ENCODE peak calls at places on chromosome 9, in five cellular contexts. One of them, this sample, is unnamed.

GRCh38 chr9:104868303-104868686 is 59.7 kb downstream of the ABCA1 start:
- DNase-seq in stimulated activated naive B cell treated with anti-CD40 and anti-IgM and Interleukin-4, amounts not matched to agents 10 μg/mL and 1 μg/mL and 100 μg/mL, for 72 hours: no peak
- DNase-seq in germinal center: no peak
- DNase-seq in omental fat pad: no peak
- DNase-seq in NCI-H2081: no peak
- DNase-seq in this sample: no peak

GRCh38 chr9:124553738-124554137 is 46.5 kb upstream of the NR5A1 start:
- DNase-seq in germinal center: no peak
- DNase-seq in stimulated activated naive B cell treated with anti-CD40 and anti-IgM and Interleukin-4, amounts not matched to agents 10 μg/mL and 1 μg/mL and 100 μg/mL, for 72 hours: no peak
- DNase-seq in omental fat pad: no peak
- DNase-seq in NCI-H2081: no peak
- DNase-seq in this sample: no peak

GRCh38 chr9:134618823-134619454 is 22.7 kb upstream of the COL5A1 start:
- DNase-seq in stimulated activated naive B cell treated with anti-CD40 and anti-IgM and Interleukin-4, amounts not matched to agents 10 μg/mL and 1 μg/mL and 100 μg/mL, for 72 hours: no peak
- DNase-seq in omental fat pad: no peak
- DNase-seq in germinal center: no peak
- DNase-seq in NCI-H2081: no peak
- DNase-seq in this sample: no peak

GRCh38 chr9:107504585-107505455 is 15.3 kb upstream of the KLF4 start:
- DNase-seq in omental fat pad: no peak
- DNase-seq in NCI-H2081: peak
- DNase-seq in stimulated activated naive B cell treated with anti-CD40 and anti-IgM and Interleukin-4, amounts not matched to agents 10 μg/mL and 1 μg/mL and 100 μg/mL, for 72 hours: no peak
- DNase-seq in germinal center: no peak
- DNase-seq in this sample: no peak

GRCh38 chr9:129437626-129438323 is 183.1 kb downstream of the C9orf50 start:
- DNase-seq in stimulated activated naive B cell treated with anti-CD40 and anti-IgM and Interleukin-4, amounts not matched to agents 10 μg/mL and 1 μg/mL and 100 μg/mL, for 72 hours: no peak
- DNase-seq in omental fat pad: no peak
- DNase-seq in NCI-H2081: no peak
- DNase-seq in germinal center: no peak
- DNase-seq in this sample: no peak

GRCh38 chr9:134634667-134635230 is 6.9 kb upstream of the COL5A1 start:
- DNase-seq in NCI-H2081: no peak
- DNase-seq in stimulated activated naive B cell treated with anti-CD40 and anti-IgM and Interleukin-4, amounts not matched to agents 10 μg/mL and 1 μg/mL and 100 μg/mL, for 72 hours: no peak
- DNase-seq in omental fat pad: peak
- DNase-seq in germinal center: no peak
- DNase-seq in this sample: no peak

GRCh38 chr9:7103382-7104170 is 345.8 kb downstream of the KDM4C start:
- DNase-seq in omental fat pad: no peak
- DNase-seq in NCI-H2081: no peak
- DNase-seq in stimulated activated naive B cell treated with anti-CD40 and anti-IgM and Interleukin-4, amounts not matched to agents 10 μg/mL and 1 μg/mL and 100 μg/mL, for 72 hours: no peak
- DNase-seq in germinal center: no peak
- DNase-seq in this sample: no peak

GRCh38 chr9:106897223-106897622 is 34.3 kb downstream of the ZNF462 start:
- DNase-seq in stimulated activated naive B cell treated with anti-CD40 and anti-IgM and Interleukin-4, amounts not matched to agents 10 μg/mL and 1 μg/mL and 100 μg/mL, for 72 hours: no peak
- DNase-seq in NCI-H2081: no peak
- DNase-seq in omental fat pad: no peak
- DNase-seq in germinal center: no peak
- DNase-seq in this sample: no peak

GRCh38 chr9:133485531-133486260 is 6.8 kb upstream of the SLC2A6 start:
- DNase-seq in omental fat pad: no peak
- DNase-seq in stimulated activated naive B cell treated with anti-CD40 and anti-IgM and Interleukin-4, amounts not matched to agents 10 μg/mL and 1 μg/mL and 100 μg/mL, for 72 hours: no peak
- DNase-seq in germinal center: peak
- DNase-seq in NCI-H2081: no peak
- DNase-seq in this sample: no peak

GRCh38 chr9:97906236-97906831 is 16.0 kb downstream of the TRMO start:
- DNase-seq in NCI-H2081: no peak
- DNase-seq in germinal center: no peak
- DNase-seq in omental fat pad: no peak
- DNase-seq in stimulated activated naive B cell treated with anti-CD40 and anti-IgM and Interleukin-4, amounts not matched to agents 10 μg/mL and 1 μg/mL and 100 μg/mL, for 72 hours: no peak
- DNase-seq in this sample: no peak

GRCh38 chr9:98997580-98997979 is 53.9 kb downstream of the COL15A1 start:
- DNase-seq in germinal center: no peak
- DNase-seq in omental fat pad: no peak
- DNase-seq in stimulated activated naive B cell treated with anti-CD40 and anti-IgM and Interleukin-4, amounts not matched to agents 10 μg/mL and 1 μg/mL and 100 μg/mL, for 72 hours: no peak
- DNase-seq in NCI-H2081: no peak
- DNase-seq in this sample: no peak

GRCh38 chr9:128587453-128587852 is 35.1 kb downstream of the SPTAN1 start:
- DNase-seq in stimulated activated naive B cell treated with anti-CD40 and anti-IgM and Interleukin-4, amounts not matched to agents 10 μg/mL and 1 μg/mL and 100 μg/mL, for 72 hours: no peak
- DNase-seq in germinal center: no peak
- DNase-seq in omental fat pad: no peak
- DNase-seq in NCI-H2081: no peak
- DNase-seq in this sample: peak

GRCh38 chr9:94490465-94490864 is 64.4 kb upstream of the PCAT7 start:
- DNase-seq in stimulated activated naive B cell treated with anti-CD40 and anti-IgM and Interleukin-4, amounts not matched to agents 10 μg/mL and 1 μg/mL and 100 μg/mL, for 72 hours: no peak
- DNase-seq in germinal center: no peak
- DNase-seq in omental fat pad: no peak
- DNase-seq in NCI-H2081: no peak
- DNase-seq in this sample: no peak

GRCh38 chr9:33375238-33375840 is 27.0 kb downstream of the AQP7 start:
- DNase-seq in omental fat pad: no peak
- DNase-seq in NCI-H2081: no peak
- DNase-seq in stimulated activated naive B cell treated with anti-CD40 and anti-IgM and Interleukin-4, amounts not matched to agents 10 μg/mL and 1 μg/mL and 100 μg/mL, for 72 hours: no peak
- DNase-seq in germinal center: no peak
- DNase-seq in this sample: no peak

GRCh38 chr9:104843644-104844226 is 79.8 kb downstream of the NIPSNAP3B start:
- DNase-seq in NCI-H2081: no peak
- DNase-seq in stimulated activated naive B cell treated with anti-CD40 and anti-IgM and Interleukin-4, amounts not matched to agents 10 μg/mL and 1 μg/mL and 100 μg/mL, for 72 hours: no peak
- DNase-seq in germinal center: no peak
- DNase-seq in omental fat pad: no peak
- DNase-seq in this sample: no peak

GRCh38 chr9:120214331-120214730 is 365.6 kb downstream of the CDK5RAP2 start:
- DNase-seq in stimulated activated naive B cell treated with anti-CD40 and anti-IgM and Interleukin-4, amounts not matched to agents 10 μg/mL and 1 μg/mL and 100 μg/mL, for 72 hours: no peak
- DNase-seq in germinal center: no peak
- DNase-seq in omental fat pad: no peak
- DNase-seq in NCI-H2081: no peak
- DNase-seq in this sample: no peak

GRCh38 chr9:20441704-20442423 is 180.4 kb downstream of the MLLT3 start:
- DNase-seq in stimulated activated naive B cell treated with anti-CD40 and anti-IgM and Interleukin-4, amounts not matched to agents 10 μg/mL and 1 μg/mL and 100 μg/mL, for 72 hours: no peak
- DNase-seq in germinal center: no peak
- DNase-seq in NCI-H2081: no peak
- DNase-seq in omental fat pad: no peak
- DNase-seq in this sample: peak

GRCh38 chr9:130128251-130128650 is 44.0 kb upstream of the NCS1 start:
- DNase-seq in germinal center: peak
- DNase-seq in omental fat pad: no peak
- DNase-seq in NCI-H2081: no peak
- DNase-seq in stimulated activated naive B cell treated with anti-CD40 and anti-IgM and Interleukin-4, amounts not matched to agents 10 μg/mL and 1 μg/mL and 100 μg/mL, for 72 hours: peak
- DNase-seq in this sample: peak

GRCh38 chr9:95444160-95444559 is 72.6 kb downstream of the PTCH1 start:
- DNase-seq in germinal center: no peak
- DNase-seq in stimulated activated naive B cell treated with anti-CD40 and anti-IgM and Interleukin-4, amounts not matched to agents 10 μg/mL and 1 μg/mL and 100 μg/mL, for 72 hours: no peak
- DNase-seq in NCI-H2081: no peak
- DNase-seq in omental fat pad: no peak
- DNase-seq in this sample: no peak

GRCh38 chr9:32344551-32345182 is 39.8 kb upstream of the ACO1 start:
- DNase-seq in stimulated activated naive B cell treated with anti-CD40 and anti-IgM and Interleukin-4, amounts not matched to agents 10 μg/mL and 1 μg/mL and 100 μg/mL, for 72 hours: no peak
- DNase-seq in NCI-H2081: no peak
- DNase-seq in omental fat pad: no peak
- DNase-seq in germinal center: no peak
- DNase-seq in this sample: no peak

GRCh38 chr9:90801507-90802289 is at the start of gene SYK:
- DNase-seq in germinal center: peak
- DNase-seq in omental fat pad: no peak
- DNase-seq in stimulated activated naive B cell treated with anti-CD40 and anti-IgM and Interleukin-4, amounts not matched to agents 10 μg/mL and 1 μg/mL and 100 μg/mL, for 72 hours: peak
- DNase-seq in NCI-H2081: peak
- DNase-seq in this sample: no peak

GRCh38 chr9:99019523-99020331 is 76.0 kb downstream of the COL15A1 start:
- DNase-seq in stimulated activated naive B cell treated with anti-CD40 and anti-IgM and Interleukin-4, amounts not matched to agents 10 μg/mL and 1 μg/mL and 100 μg/mL, for 72 hours: no peak
- DNase-seq in germinal center: no peak
- DNase-seq in omental fat pad: no peak
- DNase-seq in NCI-H2081: no peak
- DNase-seq in this sample: no peak

GRCh38 chr9:129542761-129543160 is 78.1 kb downstream of the C9orf50 start:
- DNase-seq in NCI-H2081: no peak
- DNase-seq in omental fat pad: no peak
- DNase-seq in stimulated activated naive B cell treated with anti-CD40 and anti-IgM and Interleukin-4, amounts not matched to agents 10 μg/mL and 1 μg/mL and 100 μg/mL, for 72 hours: no peak
- DNase-seq in germinal center: no peak
- DNase-seq in this sample: no peak